ENCODE peak calls at places on chromosomes 11 and 22, in ten cellular contexts. Q is H9, W is GM10248, J is tibial artery, S is heart left ventricle, G is HFF-Myc, F is dorsolateral prefrontal cortex, C is fibroblast of pulmonary artery, M is hepatocyte, K is epithelial cell of proximal tubule. V is an unnamed sample.

GRCh38 chr22:50305658-50306566 is 1.5 kb downstream of the PLXNB2 start:
- DNase-seq in S (peak), F (peak), Q (no peak), J (peak), C (peak), W (peak), G (peak), M (peak), K (peak), V (peak)

GRCh38 chr11:103530257-103530656 is 421.0 kb downstream of the DYNC2H1 start:
- DNase-seq in M (no peak), Q (no peak), J (no peak), S (no peak), K (no peak), C (peak), W (no peak), G (no peak), F (no peak), V (no peak)

GRCh38 chr11:27215471-27216267 is 147.3 kb downstream of the CCDC34 start:
- DNase-seq in K (no peak), F (no peak), S (peak), G (no peak), W (no peak), M (no peak), Q (peak), C (peak), J (no peak), V (no peak)

GRCh38 chr22:42805016-42805997 is 51.8 kb downstream of the ARFGAP3 start:
- DNase-seq in J (no peak), Q (peak), S (no peak), W (no peak), F (no peak), M (no peak), G (no peak), C (no peak), K (no peak), V (no peak)

GRCh38 chr22:37986371-37986770 is 2.0 kb upstream of the SOX10 start:
- DNase-seq in M (no peak), W (no peak), J (no peak), C (no peak), K (no peak), S (no peak), F (no peak), G (no peak), Q (no peak), V (no peak)

GRCh38 chr11:8059030-8059429 is 22.0 kb upstream of the TUB start:
- DNase-seq in S (no peak), M (no peak), G (no peak), W (no peak), Q (no peak), F (no peak), J (no peak), K (no peak), C (no peak), V (no peak)

GRCh38 chr11:44573333-44573732 is 7.9 kb downstream of the CD82 start:
- DNase-seq in J (no peak), G (no peak), K (no peak), C (no peak), F (no peak), Q (no peak), W (no peak), S (no peak), M (no peak), V (no peak)

GRCh38 chr11:28673687-28674431 is 565.7 kb downstream of the METTL15 start:
- DNase-seq in F (no peak), Q (no peak), C (no peak), S (no peak), M (no peak), J (no peak), W (no peak), G (peak), K (no peak), V (peak)

GRCh38 chr22:48695251-48695650 is 1132.4 kb downstream of the BRD1 start:
- DNase-seq in K (no peak), G (no peak), W (no peak), J (no peak), S (no peak), Q (no peak), M (no peak), C (no peak), F (no peak), V (no peak)

GRCh38 chr11:97850726-97851125 is 1170.0 kb upstream of the CNTN5 start:
- DNase-seq in C (no peak), G (no peak), M (no peak), W (no peak), J (no peak), S (no peak), F (no peak), Q (no peak), K (no peak), V (no peak)

GRCh38 chr11:131758726-131759125 is 388.3 kb downstream of the NTM start:
- DNase-seq in F (no peak), C (no peak), M (no peak), Q (no peak), J (no peak), K (no peak), G (no peak), W (no peak), S (no peak), V (no peak)

GRCh38 chr22:29689872-29690213 is 30.0 kb upstream of the CABP7 start:
- DNase-seq in M (peak), Q (peak), S (peak), K (no peak), W (no peak), C (peak), G (no peak), F (peak), J (peak), V (no peak)

GRCh38 chr22:44325718-44326548 is 13.2 kb upstream of the SHISAL1 start:
- DNase-seq in S (no peak), J (no peak), M (no peak), K (no peak), W (no peak), Q (no peak), F (no peak), C (peak), G (peak), V (no peak)

GRCh38 chr11:33967451-33967850 is 75.6 kb upstream of the LMO2 start:
- DNase-seq in C (no peak), K (no peak), J (no peak), S (no peak), G (no peak), Q (no peak), F (no peak), M (no peak), W (no peak), V (no peak)

GRCh38 chr11:8036002-8036802 is 44.8 kb upstream of the TUB start:
- DNase-seq in M (no peak), W (no peak), C (no peak), S (no peak), K (no peak), G (no peak), J (no peak), Q (peak), F (no peak), V (no peak)

GRCh38 chr11:117387992-117388765 is 60.5 kb downstream of the CEP164 start:
- DNase-seq in G (no peak), M (no peak), F (no peak), S (no peak), Q (no peak), K (no peak), C (peak), W (no peak), J (no peak), V (peak)

GRCh38 chr11:35357893-35358292 is 61.5 kb downstream of the SLC1A2 start:
- DNase-seq in K (no peak), S (no peak), W (no peak), G (no peak), C (no peak), J (no peak), M (no peak), Q (no peak), F (no peak), V (no peak)

GRCh38 chr11:124892750-124893454 is 4.8 kb downstream of the ROBO4 start:
- DNase-seq in S (no peak), M (no peak), F (no peak), J (peak), W (no peak), Q (no peak), C (peak), G (no peak), K (no peak), V (no peak)

GRCh38 chr22:40209945-40210485 is 32.3 kb downstream of the TNRC6B start:
- DNase-seq in C (no peak), G (no peak), K (no peak), S (no peak), W (no peak), F (no peak), M (no peak), J (no peak), Q (no peak), V (no peak)

GRCh38 chr11:126391970-126392637 is 36.6 kb downstream of the ST3GAL4 start:
- DNase-seq in J (no peak), M (no peak), C (peak), S (no peak), F (peak), Q (peak), W (no peak), G (no peak), K (no peak), V (no peak)

GRCh38 chr11:43649501-43649900 is 31.0 kb upstream of the HSD17B12 start:
- DNase-seq in W (no peak), F (no peak), S (no peak), Q (no peak), M (no peak), J (no peak), K (no peak), G (no peak), C (no peak), V (no peak)

GRCh38 chr11:74170694-74171629 is at the start of the genes C2CD3 and PPME1:
- DNase-seq in Q (peak), G (peak), M (peak), C (peak), S (peak), K (peak), J (peak), W (peak), F (peak), V (peak)

GRCh38 chr22:39087881-39088687 is 9.0 kb upstream of the APOBEC3H start:
- DNase-seq in W (no peak), Q (peak), C (no peak), K (no peak), F (no peak), S (no peak), M (no peak), J (no peak), G (no peak), V (no peak)

GRCh38 chr11:60378359-60378758 is at the start of gene MS4A7:
- DNase-seq in K (no peak), M (no peak), J (peak), Q (no peak), F (no peak), W (peak), S (peak), C (no peak), G (no peak), V (no peak)

GRCh38 chr22:50581950-50582561 is 593 bp downstream of the CHKB start:
- DNase-seq in G (no peak), J (no peak), M (no peak), S (no peak), F (no peak), W (no peak), C (peak), Q (no peak), K (no peak), V (no peak)

GRCh38 chr22:40853961-40854360 is 2.5 kb downstream of the ST13 start:
- DNase-seq in M (no peak), S (no peak), K (no peak), J (no peak), G (no peak), F (no peak), Q (no peak), C (peak), W (no peak), V (no peak)

GRCh38 chr22:45131749-45132148 is 32.0 kb upstream of the NUP50 start:
- DNase-seq in Q (no peak), J (peak), W (no peak), F (no peak), G (no peak), M (no peak), S (no peak), C (no peak), K (no peak), V (no peak)

GRCh38 chr11:44556735-44557409 is 8.6 kb upstream of the CD82 start:
- DNase-seq in J (peak), G (no peak), K (no peak), Q (peak), S (peak), C (peak), W (no peak), M (peak), F (peak), V (no peak)

GRCh38 chr11:106969660-106970059 is 48.6 kb downstream of the GUCY1A2 start:
- DNase-seq in F (no peak), G (no peak), C (no peak), Q (no peak), J (no peak), K (no peak), M (no peak), S (no peak), W (no peak), V (no peak)

GRCh38 chr11:1103401-1104360 is 29.0 kb downstream of the MUC2 start:
- DNase-seq in M (no peak), J (no peak), S (peak), K (no peak), C (no peak), Q (no peak), F (no peak), W (no peak), G (no peak), V (no peak)

GRCh38 chr22:43293661-43294392 is 49.3 kb downstream of the SCUBE1 start:
- DNase-seq in W (no peak), Q (no peak), C (peak), F (no peak), K (no peak), S (no peak), M (peak), G (no peak), J (no peak), V (no peak)

GRCh38 chr11:88307749-88308425 is 29.6 kb downstream of the CTSC start:
- DNase-seq in F (no peak), S (no peak), G (no peak), W (peak), K (no peak), C (no peak), J (no peak), Q (peak), M (no peak), V (no peak)

GRCh38 chr11:16114451-16114850 is 241.9 kb downstream of the SOX6 start:
- DNase-seq in W (no peak), K (no peak), G (no peak), Q (no peak), J (no peak), C (no peak), M (no peak), S (no peak), F (no peak), V (no peak)

GRCh38 chr22:39360674-39361413 is 11.1 kb downstream of the SYNGR1 start:
- DNase-seq in C (no peak), S (peak), J (no peak), Q (peak), W (no peak), F (no peak), K (no peak), M (no peak), G (no peak), V (no peak)

GRCh38 chr11:44901120-44901519 is 49.6 kb downstream of the TP53I11 start:
- DNase-seq in F (no peak), W (no peak), C (no peak), K (no peak), G (no peak), M (no peak), J (no peak), S (no peak), Q (no peak), V (no peak)

GRCh38 chr22:25890651-25891050 is 148.7 kb downstream of the MYO18B start:
- DNase-seq in G (no peak), S (no peak), C (no peak), F (no peak), J (no peak), K (no peak), W (no peak), M (no peak), Q (no peak), V (no peak)

GRCh38 chr22:25896098-25896497 is 154.1 kb downstream of the MYO18B start:
- DNase-seq in W (peak), K (no peak), Q (no peak), G (no peak), J (no peak), F (no peak), M (peak), S (no peak), C (no peak), V (no peak)

GRCh38 chr22:25896592-25896991 is 154.6 kb downstream of the MYO18B start:
- DNase-seq in G (no peak), Q (no peak), K (no peak), S (no peak), W (no peak), J (no peak), C (no peak), M (no peak), F (no peak), V (no peak)

GRCh38 chr22:25895678-25896077 is 153.7 kb downstream of the MYO18B start:
- DNase-seq in C (no peak), K (no peak), F (no peak), W (no peak), Q (no peak), G (no peak), J (no peak), M (no peak), S (no peak), V (no peak)

DNA sequence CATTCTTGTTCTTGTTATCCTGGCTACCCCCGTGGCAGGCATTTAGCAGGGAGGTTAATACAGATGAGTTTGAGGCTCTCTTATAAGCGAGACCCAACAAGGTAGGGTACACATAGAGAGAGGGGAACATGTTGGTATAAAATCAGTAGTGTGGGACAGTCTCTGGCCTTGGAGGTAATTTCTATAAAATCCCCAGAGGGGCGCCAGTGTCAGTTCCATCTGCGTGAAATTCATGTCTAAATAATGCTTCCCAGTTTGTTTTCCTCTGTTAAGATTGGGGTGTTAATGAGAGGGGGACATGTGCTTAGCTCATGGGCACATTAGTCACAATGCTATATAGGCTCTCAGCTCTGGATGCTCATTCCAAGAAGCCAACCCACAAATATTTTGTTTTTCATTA is 150.7 kb downstream of the MYO18B start:
- DNase-seq in K (no peak), S (no peak), M (no peak), G (no peak), Q (no peak), J (no peak), W (no peak), F (no peak), C (no peak), V (no peak)
- TF ChIP-seq CTCF in K (no peak), S (no peak), M (no peak), G (no peak), Q (peak), J (no peak), W (no peak), F (no peak), C (no peak), V (no peak)

GRCh38 chr11:57323503-57324153 is 1.1 kb downstream of the TNKS1BP1 start:
- DNase-seq in M (peak), J (no peak), G (no peak), F (no peak), S (no peak), K (no peak), W (no peak), C (peak), Q (no peak), V (no peak)
- TF ChIP-seq CTCF in M (no peak), J (no peak), G (no peak), F (no peak), S (peak), K (peak), W (no peak), C (peak), Q (no peak), V (peak)

GRCh38 chr22:17786435-17787158 is 12.3 kb upstream of the BID start:
- DNase-seq in W (no peak), G (no peak), J (peak), C (peak), Q (peak), F (peak), K (no peak), M (peak), S (peak), V (no peak)
- TF ChIP-seq CTCF in W (no peak), G (no peak), J (no peak), C (no peak), Q (peak), F (no peak), K (no peak), M (no peak), S (peak), V (no peak)

GRCh38 chr11:65720237-65720934 is at the start of gene RNASEH2C:
- DNase-seq in C (peak), S (peak), F (peak), K (no peak), J (peak), Q (peak), G (no peak), M (peak), W (peak), V (peak)
- TF ChIP-seq CTCF in C (no peak), S (no peak), F (peak), K (no peak), J (no peak), Q (no peak), G (no peak), M (no peak), W (no peak), V (no peak)

DNA sequence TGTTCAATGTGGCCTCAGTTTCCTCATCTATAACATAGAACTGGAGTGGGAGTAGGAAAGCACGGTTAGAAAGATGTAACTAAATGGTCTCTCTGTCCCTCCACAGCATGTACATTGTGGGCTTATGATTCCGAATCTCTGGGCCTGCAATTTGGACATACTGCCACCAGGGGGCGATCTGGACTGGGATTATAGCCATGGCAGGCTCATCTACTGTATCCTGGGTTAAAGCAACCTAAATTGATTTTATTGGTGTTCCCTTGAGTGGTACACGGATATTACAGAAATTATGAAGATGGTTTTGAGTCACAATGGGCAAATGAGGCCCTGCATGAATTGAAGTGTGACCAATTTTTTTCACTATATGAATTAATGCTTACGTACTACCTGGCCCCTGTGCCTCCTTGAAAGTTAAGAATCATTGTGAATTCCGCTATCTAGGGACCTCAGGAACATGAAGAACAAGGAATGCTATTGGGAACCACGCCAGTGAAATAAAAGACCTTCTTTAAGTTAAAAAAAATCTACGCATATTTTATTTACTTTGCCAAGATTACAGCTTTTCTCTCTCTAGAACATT is 32.9 kb downstream of the TST start:
- DNase-seq in K (no peak), F (no peak), W (no peak), S (no peak), G (no peak), C (no peak), J (no peak), M (no peak), Q (peak), V (no peak)
- TF ChIP-seq CTCF in K (peak), F (no peak), W (peak), S (peak), G (peak), C (peak), J (peak), M (peak), Q (peak), V (peak)

DNA sequence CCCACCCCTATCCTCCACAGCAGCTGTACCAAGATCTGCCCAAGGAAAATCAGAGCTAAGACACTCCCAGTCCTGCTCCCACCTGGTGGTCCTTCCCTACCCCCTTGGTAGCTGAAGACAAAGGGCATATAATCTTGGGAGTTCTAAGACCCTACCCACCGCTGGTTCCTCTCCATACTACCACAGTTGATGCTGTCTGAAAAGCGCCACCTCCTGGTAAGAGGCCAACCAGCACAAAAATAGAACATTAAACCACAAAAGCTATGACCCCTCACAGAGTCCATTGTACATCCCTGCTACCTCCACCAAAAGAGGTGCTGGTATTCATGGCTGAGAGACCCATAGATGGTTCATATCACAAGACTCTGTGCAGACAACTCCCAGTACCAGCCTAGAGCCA is 161.5 kb upstream of the ARHGAP42 start:
- DNase-seq in J (no peak), M (no peak), Q (peak), F (no peak), K (no peak), G (no peak), W (no peak), C (no peak), S (no peak), V (no peak)
- TF ChIP-seq CTCF in J (no peak), M (no peak), Q (peak), F (no peak), K (peak), G (peak), W (no peak), C (no peak), S (no peak), V (no peak)

GRCh38 chr11:104823638-104824037 is 74.6 kb downstream of the CASP12 start:
- DNase-seq in K (no peak), M (no peak), S (no peak), G (no peak), J (no peak), C (no peak), F (no peak), W (no peak), Q (no peak), V (no peak)
- TF ChIP-seq CTCF in K (no peak), M (no peak), S (no peak), G (no peak), J (no peak), C (no peak), F (no peak), W (no peak), Q (no peak), V (no peak)